ENCODE peak calls at places on chromosomes 12 and 14, in four cellular contexts. E is endothelial cell of umbilical vein, K is neuronal stem cell, A is K562. B is an unnamed sample.

GRCh38 chr12:12240671-12241345 is 26.0 kb downstream of the LRP6 start:
- DNase-seq in E (peak; percentile 22), K (peak; percentile 51), A (no peak), B (peak; percentile 78)

GRCh38 chr14:68589447-68590232 is 203.2 kb downstream of the ZFP36L1 start:
- DNase-seq in E (no peak), K (no peak), A (no peak), B (no peak)

GRCh38 chr12:62522984-62523383 is 56.4 kb downstream of the MON2 start:
- DNase-seq in E (no peak), K (no peak), A (no peak), B (no peak)

GRCh38 chr14:36724162-36724561 is 62.5 kb downstream of the PAX9 start:
- DNase-seq in E (no peak), K (no peak), A (no peak), B (no peak)

GRCh38 chr12:106901276-106901675 is 54.4 kb upstream of the TMEM263 start:
- DNase-seq in E (no peak), K (no peak), A (no peak), B (no peak)

GRCh38 chr14:21252149-21252548 is 17.1 kb downstream of the HNRNPC start:
- DNase-seq in E (no peak), K (no peak), A (no peak), B (no peak)

GRCh38 chr12:45192707-45193106 is 23.2 kb upstream of the ANO6 start:
- DNase-seq in E (no peak), K (no peak), A (no peak), B (no peak)

GRCh38 chr12:62744551-62744950 is 190.4 kb downstream of the PPM1H start:
- DNase-seq in E (no peak), K (no peak), A (no peak), B (no peak)

GRCh38 chr12:95611676-95612309 is 60.5 kb upstream of the USP44 start:
- DNase-seq in E (peak; percentile 77), K (no peak), A (no peak), B (no peak)

GRCh38 chr12:3330976-3331375 is 160.0 kb upstream of the PRMT8 start:
- DNase-seq in E (no peak), K (no peak), A (no peak), B (no peak)

GRCh38 chr14:93951798-93952540 is 24.4 kb downstream of the ASB2 start:
- DNase-seq in E (no peak), K (no peak), A (no peak), B (no peak)

GRCh38 chr12:27177716-27178115 is 66.4 kb upstream of the STK38L start:
- DNase-seq in E (peak; percentile 52), K (no peak), A (no peak), B (no peak)

GRCh38 chr12:52335598-52336262 is 14.5 kb upstream of the KRT83 start:
- DNase-seq in E (no peak), K (no peak), A (no peak), B (no peak)

GRCh38 chr12:67290378-67290777 is 21.2 kb downstream of the CAND1 start:
- DNase-seq in E (no peak), K (no peak), A (no peak), B (no peak)

GRCh38 chr14:81447018-81447770 is 47.1 kb upstream of the STON2 start:
- DNase-seq in E (no peak), K (no peak), A (no peak), B (no peak)

GRCh38 chr12:8036366-8036765 is 3.9 kb downstream of the FOXJ2 start:
- DNase-seq in E (no peak), K (no peak), A (no peak), B (no peak)

GRCh38 chr14:94021001-94021400 is 5.1 kb upstream of the OTUB2 start:
- DNase-seq in E (no peak), K (no peak), A (no peak), B (no peak)

GRCh38 chr12:122963928-122964240 is 2.4 kb downstream of the ABCB9 start:
- DNase-seq in E (no peak), K (no peak), A (no peak), B (no peak)

GRCh38 chr14:68984686-68985085 is 5.6 kb upstream of the ACTN1 start:
- DNase-seq in E (no peak), K (no peak), A (no peak), B (no peak)

GRCh38 chr14:59314019-59314608 is 125.6 kb downstream of the DAAM1 start:
- DNase-seq in E (no peak), K (no peak), A (no peak), B (no peak)

GRCh38 chr14:99717682-99718013 is 33.5 kb downstream of the CYP46A1 start:
- DNase-seq in E (no peak), K (no peak), A (no peak), B (no peak)

GRCh38 chr12:39235990-39236767 is 206.7 kb downstream of the KIF21A start:
- DNase-seq in E (peak; percentile 10), K (no peak), A (no peak), B (no peak)

GRCh38 chr12:53414756-53415417 is 8.8 kb upstream of the AMHR2 start:
- DNase-seq in E (peak; percentile 32), K (no peak), A (peak; percentile 5), B (peak; percentile 26)

GRCh38 chr14:86790408-86791364 is 1202.3 kb downstream of the GALC start:
- DNase-seq in E (no peak), K (no peak), A (no peak), B (peak; percentile 13)

GRCh38 chr12:105420659-105421240 is 90.3 kb downstream of the C12orf75 start:
- DNase-seq in E (peak; percentile 90), K (peak; percentile 66), A (peak; percentile 71), B (peak; percentile 81)

GRCh38 chr12:122064780-122065588 is 13.6 kb upstream of the MLXIP start:
- DNase-seq in E (peak; percentile 69), K (no peak), A (peak; percentile 77), B (peak; percentile 57)

GRCh38 chr12:70185301-70185700 is 57.9 kb upstream of the CNOT2 start:
- DNase-seq in E (no peak), K (no peak), A (no peak), B (no peak)

GRCh38 chr12:47164730-47165439 is 85.1 kb upstream of the AMIGO2 start:
- DNase-seq in E (no peak), K (no peak), A (no peak), B (no peak)

GRCh38 chr12:2925322-2925995 is 33.7 kb upstream of the TEAD4 start:
- DNase-seq in E (no peak), K (no peak), A (no peak), B (no peak)

GRCh38 chr14:57729208-57730187 is 136.4 kb downstream of the SLC35F4 start:
- DNase-seq in E (no peak), K (no peak), A (no peak), B (no peak)

GRCh38 chr14:61841145-61841544 is 78.9 kb downstream of the SNAPC1 start:
- DNase-seq in E (peak; percentile 68), K (no peak), A (no peak), B (no peak)

GRCh38 chr12:14952295-14952995 is 9.0 kb downstream of the ARHGDIB start:
- DNase-seq in E (peak; percentile 97), K (no peak), A (no peak), B (no peak)

GRCh38 chr14:102046337-102047278 is 40.2 kb downstream of the HSP90AA1 start:
- DNase-seq in E (peak; percentile 15), K (peak; percentile 71), A (peak; percentile 81), B (peak; percentile 96)

GRCh38 chr12:52018448-52019122 is 11.8 kb downstream of the TAMALIN start:
- DNase-seq in E (no peak), K (no peak), A (no peak), B (no peak)

DNA sequence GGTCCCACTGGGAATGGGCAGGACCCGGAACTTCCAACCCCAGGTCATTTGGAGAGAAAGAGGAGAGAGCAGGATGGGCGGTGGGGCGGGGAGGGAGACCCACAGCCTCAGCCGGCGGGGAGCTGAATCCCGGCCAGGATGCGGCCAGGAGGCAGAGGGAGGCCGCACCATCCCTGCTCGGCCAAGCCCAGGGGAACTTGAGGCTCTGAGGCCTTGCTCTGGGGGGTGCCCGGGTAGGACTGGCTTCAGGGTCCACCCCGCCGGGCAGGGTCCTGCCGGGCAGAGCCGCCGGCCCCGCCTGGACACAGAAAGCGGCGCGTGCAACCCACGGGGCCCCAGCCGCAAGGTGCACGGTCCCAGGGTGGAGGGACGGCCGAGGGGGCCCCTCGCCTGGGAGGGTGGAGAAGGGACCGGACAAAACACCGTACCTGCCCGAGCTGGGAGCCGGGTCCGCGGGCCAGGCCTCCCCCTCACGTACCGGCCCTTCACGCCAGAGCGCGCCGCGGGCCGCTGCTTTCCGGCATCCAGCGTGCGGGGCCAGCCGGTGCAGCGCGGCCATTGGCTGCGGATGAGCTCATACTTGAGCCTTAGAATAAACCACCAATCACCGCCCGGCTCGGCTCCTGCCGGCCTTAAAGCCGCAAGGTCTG is at the start of gene RPS6KL1:
- DNase-seq in E (peak; percentile 87), K (peak; percentile 83), A (peak; percentile 97), B (peak; percentile 97)
- H2AFZ ChIP-seq in E (peak within 1 kb of the TSS; percentile 89), K (peak within 1 kb of the TSS; percentile 100), A (peak within 1 kb of the TSS; percentile 92), B (peak within 1 kb of the TSS; percentile 99)

GRCh38 chr12:644818-645552 is 18.3 kb downstream of the NINJ2 start:
- DNase-seq in E (no peak), K (no peak), A (no peak), B (no peak)

GRCh38 chr12:645563-646071 is 17.6 kb downstream of the NINJ2 start:
- DNase-seq in E (peak; percentile 81), K (no peak), A (no peak), B (no peak)

GRCh38 chr12:647713-648085 is 15.5 kb downstream of the NINJ2 start:
- DNase-seq in E (no peak), K (no peak), A (no peak), B (no peak)

GRCh38 chr12:647039-647712 is 16.1 kb downstream of the NINJ2 start:
- DNase-seq in E (no peak), K (no peak), A (no peak), B (no peak)

GRCh38 chr12:646303-647038 is 16.8 kb downstream of the NINJ2 start:
- DNase-seq in E (peak; percentile 90), K (no peak), A (no peak), B (no peak)
- H3K9ac ChIP-seq in E (no peak overlapping the region), K (no peak overlapping the region), A (peak overlapping the region; percentile 73), B (no peak overlapping the region)

DNA sequence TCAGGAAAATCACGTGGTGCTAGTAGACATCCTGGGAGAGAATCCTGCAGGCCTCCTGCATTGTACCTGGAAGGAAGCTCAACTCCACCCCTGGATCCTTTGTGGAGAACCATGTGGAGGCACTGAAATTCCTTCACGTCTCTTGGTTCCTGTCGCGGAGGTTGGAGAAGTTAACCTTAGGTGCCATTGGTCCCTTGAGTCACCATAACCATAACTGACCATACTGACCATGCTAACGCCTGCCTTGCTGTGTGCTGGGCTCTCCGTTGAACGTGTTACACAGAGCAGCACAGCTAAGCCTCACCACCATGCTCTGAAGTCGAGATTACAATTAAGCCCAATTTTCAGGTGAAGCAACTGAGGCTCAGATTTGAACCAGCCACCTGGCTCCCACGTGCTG is 18.6 kb downstream of the C14orf132 start:
- DNase-seq in E (no peak), K (no peak), A (no peak), B (no peak)
- H2AFZ ChIP-seq in E (no peak overlapping the region), K (no peak overlapping the region), A (no peak overlapping the region), B (no peak overlapping the region)

GRCh38 chr12:110917961-110918360 is 2.4 kb downstream of the MYL2 start:
- DNase-seq in E (no peak), K (no peak), A (no peak), B (no peak)
- H3K9ac ChIP-seq in E (peak overlapping the region; percentile 60), K (no peak overlapping the region), A (no peak overlapping the region), B (no peak overlapping the region)

DNA sequence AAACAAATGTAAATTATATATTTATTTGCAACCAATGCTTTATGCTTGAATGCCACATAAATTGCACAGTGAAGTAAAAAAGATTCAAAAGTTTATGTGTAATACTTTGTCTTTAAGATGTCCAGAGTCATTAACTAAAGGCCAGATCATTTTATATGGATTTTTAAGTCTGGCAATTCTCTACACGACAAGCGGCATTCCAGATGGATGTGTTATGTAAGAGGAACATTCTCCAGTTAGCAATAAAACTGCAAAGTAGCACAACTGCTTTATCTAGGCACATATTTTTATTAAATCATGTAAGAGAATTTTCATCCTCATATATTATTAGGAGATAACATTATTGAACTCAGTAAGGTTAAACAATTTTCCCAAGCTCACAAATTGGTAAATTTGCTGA is 1717.7 kb upstream of the SEL1L start:
- DNase-seq in E (no peak), K (no peak), A (no peak), B (no peak)
- H2AFZ ChIP-seq in E (no peak overlapping the region), K (no peak overlapping the region), A (no peak overlapping the region), B (no peak overlapping the region)